ENCODE peak calls at places on chromosomes 1 and 21, in four cellular contexts. One of them, this sample, is unnamed.

GRCh38 chr1:17167783-17168479 is 37.0 kb upstream of the PADI1 start:
- DNase-seq in CD8-positive, alpha-beta memory T cell: no peak
- DNase-seq in bronchial epithelial cell: peak; percentile 79
- DNase-seq in brain microvascular endothelial cell: peak; percentile 74
- DNase-seq in this sample: peak; percentile 92

GRCh38 chr1:9195651-9196050 is 38.9 kb upstream of the H6PD start:
- DNase-seq in brain microvascular endothelial cell: no peak
- DNase-seq in CD8-positive, alpha-beta memory T cell: no peak
- DNase-seq in bronchial epithelial cell: no peak
- DNase-seq in this sample: no peak

GRCh38 chr21:15009964-15010363 is 54.8 kb downstream of the NRIP1 start:
- DNase-seq in brain microvascular endothelial cell: peak; percentile 66
- DNase-seq in CD8-positive, alpha-beta memory T cell: no peak
- DNase-seq in bronchial epithelial cell: no peak
- DNase-seq in this sample: peak; percentile 23

GRCh38 chr1:233281711-233282581 is 13.6 kb downstream of the PCNX2 start:
- DNase-seq in CD8-positive, alpha-beta memory T cell: peak; percentile 35
- DNase-seq in brain microvascular endothelial cell: peak; percentile 70
- DNase-seq in bronchial epithelial cell: no peak
- DNase-seq in this sample: no peak

GRCh38 chr1:208536176-208536575 is 292.0 kb upstream of the PLXNA2 start:
- DNase-seq in CD8-positive, alpha-beta memory T cell: no peak
- DNase-seq in brain microvascular endothelial cell: no peak
- DNase-seq in bronchial epithelial cell: no peak
- DNase-seq in this sample: no peak

GRCh38 chr1:59354754-59355337 is 58.0 kb downstream of the FGGY start:
- DNase-seq in bronchial epithelial cell: no peak
- DNase-seq in CD8-positive, alpha-beta memory T cell: no peak
- DNase-seq in brain microvascular endothelial cell: no peak
- DNase-seq in this sample: no peak

GRCh38 chr21:32256873-32257620 is 21.8 kb downstream of the MIS18A start:
- DNase-seq in CD8-positive, alpha-beta memory T cell: no peak
- DNase-seq in brain microvascular endothelial cell: peak; percentile 89
- DNase-seq in bronchial epithelial cell: peak; percentile 52
- DNase-seq in this sample: peak; percentile 76

GRCh38 chr1:186536272-186536905 is 75.5 kb upstream of the PDC start:
- DNase-seq in CD8-positive, alpha-beta memory T cell: no peak
- DNase-seq in bronchial epithelial cell: peak; percentile 34
- DNase-seq in brain microvascular endothelial cell: peak; percentile 14
- DNase-seq in this sample: no peak

GRCh38 chr21:45891388-45892155 is 90.0 kb upstream of the COL6A1 start:
- DNase-seq in bronchial epithelial cell: no peak
- DNase-seq in CD8-positive, alpha-beta memory T cell: no peak
- DNase-seq in brain microvascular endothelial cell: no peak
- DNase-seq in this sample: no peak

GRCh38 chr1:183061194-183061593 is 38.0 kb downstream of the LAMC1 start:
- DNase-seq in brain microvascular endothelial cell: no peak
- DNase-seq in CD8-positive, alpha-beta memory T cell: no peak
- DNase-seq in bronchial epithelial cell: no peak
- DNase-seq in this sample: no peak

GRCh38 chr1:19552291-19553010 is 67.1 kb upstream of the CAPZB start:
- DNase-seq in CD8-positive, alpha-beta memory T cell: no peak
- DNase-seq in bronchial epithelial cell: no peak
- DNase-seq in brain microvascular endothelial cell: no peak
- DNase-seq in this sample: no peak

GRCh38 chr1:9852410-9853301 is 28.9 kb upstream of the CLSTN1 start:
- DNase-seq in CD8-positive, alpha-beta memory T cell: no peak
- DNase-seq in brain microvascular endothelial cell: peak; percentile 54
- DNase-seq in bronchial epithelial cell: no peak
- DNase-seq in this sample: no peak

GRCh38 chr1:26820784-26821269 is 5.7 kb upstream of the ZDHHC18 start:
- DNase-seq in brain microvascular endothelial cell: no peak
- DNase-seq in bronchial epithelial cell: no peak
- DNase-seq in CD8-positive, alpha-beta memory T cell: peak; percentile 53
- DNase-seq in this sample: no peak

GRCh38 chr1:211260161-211261107 is 1.3 kb downstream of the RCOR3 start:
- DNase-seq in brain microvascular endothelial cell: peak; percentile 60
- DNase-seq in bronchial epithelial cell: peak; percentile 63
- DNase-seq in CD8-positive, alpha-beta memory T cell: peak; percentile 50
- DNase-seq in this sample: peak; percentile 91

GRCh38 chr1:178275083-178275482 is 181.2 kb downstream of the RASAL2 start:
- DNase-seq in CD8-positive, alpha-beta memory T cell: no peak
- DNase-seq in brain microvascular endothelial cell: peak; percentile 32
- DNase-seq in bronchial epithelial cell: peak; percentile 33
- DNase-seq in this sample: no peak

GRCh38 chr1:76587213-76587612 is 280.1 kb upstream of the ST6GALNAC5 start:
- DNase-seq in brain microvascular endothelial cell: no peak
- DNase-seq in bronchial epithelial cell: no peak
- DNase-seq in CD8-positive, alpha-beta memory T cell: no peak
- DNase-seq in this sample: no peak

GRCh38 chr1:207649865-207650580 is 5.1 kb downstream of the CR1L start:
- DNase-seq in CD8-positive, alpha-beta memory T cell: no peak
- DNase-seq in brain microvascular endothelial cell: no peak
- DNase-seq in bronchial epithelial cell: no peak
- DNase-seq in this sample: no peak

GRCh38 chr1:213987422-213987875 is 324 bp upstream of the PROX1 start:
- DNase-seq in CD8-positive, alpha-beta memory T cell: no peak
- DNase-seq in bronchial epithelial cell: no peak
- DNase-seq in brain microvascular endothelial cell: no peak
- DNase-seq in this sample: no peak
- H3K27me3 ChIP-seq in CD8-positive, alpha-beta memory T cell: peaks cover 55% of the 10 kb centered on the region
- H3K27me3 ChIP-seq in bronchial epithelial cell: peaks cover 47% of the 10 kb centered on the region
- H3K27me3 ChIP-seq in brain microvascular endothelial cell: peaks cover 60% of the 10 kb centered on the region
- H3K27me3 ChIP-seq in this sample: peaks cover 91% of the 10 kb centered on the region

GRCh38 chr1:107936498-107937481 is 28.2 kb downstream of the VAV3 start:
- DNase-seq in CD8-positive, alpha-beta memory T cell: peak; percentile 67
- DNase-seq in brain microvascular endothelial cell: peak; percentile 78
- DNase-seq in bronchial epithelial cell: peak; percentile 97
- DNase-seq in this sample: peak; percentile 97
- H3K4me3 ChIP-seq in CD8-positive, alpha-beta memory T cell: no peak overlapping the region
- H3K4me3 ChIP-seq in brain microvascular endothelial cell: no peak overlapping the region
- H3K4me3 ChIP-seq in bronchial epithelial cell: no peak overlapping the region
- H3K4me3 ChIP-seq in this sample: no peak overlapping the region

GRCh38 chr1:110085666-110086065 is 15.2 kb upstream of the ALX3 start:
- DNase-seq in CD8-positive, alpha-beta memory T cell: no peak
- DNase-seq in bronchial epithelial cell: no peak
- DNase-seq in brain microvascular endothelial cell: no peak
- DNase-seq in this sample: no peak
- H3K27me3 ChIP-seq in CD8-positive, alpha-beta memory T cell: peaks cover 35% of the 10 kb centered on the region
- H3K27me3 ChIP-seq in bronchial epithelial cell: peaks cover 45% of the 10 kb centered on the region
- H3K27me3 ChIP-seq in brain microvascular endothelial cell: peaks cover 49% of the 10 kb centered on the region
- H3K27me3 ChIP-seq in this sample: no peaks in the 10 kb centered on the region

GRCh38 chr1:181191494-181192040 is 103.1 kb downstream of the IER5 start:
- DNase-seq in brain microvascular endothelial cell: no peak
- DNase-seq in CD8-positive, alpha-beta memory T cell: no peak
- DNase-seq in bronchial epithelial cell: no peak
- DNase-seq in this sample: no peak

GRCh38 chr1:181190362-181191035 is 102.0 kb downstream of the IER5 start:
- DNase-seq in CD8-positive, alpha-beta memory T cell: no peak
- DNase-seq in bronchial epithelial cell: no peak
- DNase-seq in brain microvascular endothelial cell: no peak
- DNase-seq in this sample: no peak

GRCh38 chr1:181187596-181188126 is 99.2 kb downstream of the IER5 start:
- DNase-seq in bronchial epithelial cell: no peak
- DNase-seq in brain microvascular endothelial cell: no peak
- DNase-seq in CD8-positive, alpha-beta memory T cell: no peak
- DNase-seq in this sample: no peak

GRCh38 chr1:181189245-181189644 is 100.7 kb downstream of the IER5 start:
- DNase-seq in bronchial epithelial cell: no peak
- DNase-seq in brain microvascular endothelial cell: no peak
- DNase-seq in CD8-positive, alpha-beta memory T cell: no peak
- DNase-seq in this sample: no peak

DNA sequence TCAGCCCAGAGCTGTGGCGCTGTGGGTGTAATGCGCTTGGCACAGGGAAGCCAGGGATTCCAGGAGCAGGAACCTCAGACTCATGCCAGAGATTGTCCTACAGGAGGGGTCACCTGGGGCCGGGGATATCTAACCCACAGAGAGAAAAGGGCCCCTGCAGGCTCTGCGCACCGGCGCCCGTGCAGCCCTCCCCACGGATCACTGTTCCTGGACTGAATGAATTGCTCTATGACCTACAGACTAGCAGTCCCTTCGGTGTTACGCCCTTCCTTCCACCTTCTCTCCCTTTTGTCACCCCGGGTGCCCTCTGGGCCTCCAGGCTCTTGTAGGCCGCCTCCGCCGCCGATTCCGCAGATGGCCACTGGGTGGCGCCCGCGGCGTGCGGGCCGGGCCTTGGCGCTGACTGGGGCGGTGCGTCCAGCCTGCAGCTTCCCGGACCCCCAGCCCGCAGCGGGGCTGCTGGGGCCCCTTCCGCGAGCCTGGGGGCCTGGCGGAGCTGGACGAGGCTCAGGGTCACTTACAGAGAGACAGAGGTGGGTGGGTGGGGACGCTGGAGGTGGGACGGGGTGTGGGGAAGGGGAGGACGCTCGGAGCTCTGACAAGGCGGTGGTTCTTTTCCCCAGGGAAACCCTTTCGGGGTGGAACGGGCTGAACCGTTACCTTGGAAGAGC is 101.3 kb downstream of the IER5 start:
- DNase-seq in bronchial epithelial cell: peak; percentile 22
- DNase-seq in brain microvascular endothelial cell: peak; percentile 36
- DNase-seq in CD8-positive, alpha-beta memory T cell: peak; percentile 63
- DNase-seq in this sample: peak; percentile 50
- H3K4me3 ChIP-seq in bronchial epithelial cell: no peak overlapping the region
- H3K4me3 ChIP-seq in brain microvascular endothelial cell: peak overlapping the region; percentile 22
- H3K4me3 ChIP-seq in CD8-positive, alpha-beta memory T cell: no peak overlapping the region
- H3K4me3 ChIP-seq in this sample: no peak overlapping the region

DNA sequence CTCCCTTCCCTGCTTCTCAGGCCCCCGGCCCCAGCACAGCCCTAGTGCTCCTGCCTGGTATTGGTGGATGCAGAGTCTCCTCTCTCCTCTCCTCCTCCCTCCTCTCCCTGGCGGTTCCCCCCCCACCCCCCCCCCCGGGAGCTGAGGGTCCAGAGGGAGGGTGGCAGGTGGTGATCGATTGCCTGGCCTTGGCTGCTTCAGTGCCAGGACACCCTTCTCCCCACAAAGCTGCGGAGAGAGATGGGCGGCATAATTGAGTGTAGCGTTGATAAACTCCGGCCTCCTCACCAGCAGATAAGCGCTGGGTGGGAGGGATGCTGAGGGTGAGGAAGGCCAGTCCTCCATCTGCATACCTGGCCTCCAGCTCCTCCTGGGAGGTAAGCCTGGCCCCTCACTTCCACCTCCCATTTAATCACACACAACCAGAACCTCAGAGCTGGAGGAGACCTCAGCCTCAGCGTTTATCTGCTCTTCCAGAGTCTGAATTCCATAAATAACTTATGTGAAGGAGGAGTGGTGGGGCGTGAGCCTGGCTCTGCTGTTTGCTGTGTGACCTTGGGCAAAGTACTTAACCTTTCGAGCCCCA is 60.8 kb downstream of the LRRN2 start:
- DNase-seq in brain microvascular endothelial cell: no peak
- DNase-seq in bronchial epithelial cell: no peak
- DNase-seq in CD8-positive, alpha-beta memory T cell: no peak
- DNase-seq in this sample: no peak
- H3K27me3 ChIP-seq in brain microvascular endothelial cell: peaks cover 5% of the 10 kb centered on the region
- H3K27me3 ChIP-seq in bronchial epithelial cell: peaks cover 7% of the 10 kb centered on the region
- H3K27me3 ChIP-seq in CD8-positive, alpha-beta memory T cell: no peaks in the 10 kb centered on the region
- H3K27me3 ChIP-seq in this sample: no peaks in the 10 kb centered on the region

GRCh38 chr1:116372186-116372585 is 858 bp upstream of the ATP1A1 start:
- DNase-seq in brain microvascular endothelial cell: no peak
- DNase-seq in CD8-positive, alpha-beta memory T cell: no peak
- DNase-seq in bronchial epithelial cell: no peak
- DNase-seq in this sample: no peak
- H3K4me3 ChIP-seq in brain microvascular endothelial cell: peak overlapping the region; percentile 77
- H3K4me3 ChIP-seq in CD8-positive, alpha-beta memory T cell: peak overlapping the region; percentile 70
- H3K4me3 ChIP-seq in bronchial epithelial cell: peak overlapping the region; percentile 89
- H3K4me3 ChIP-seq in this sample: no peak overlapping the region